ENCODE peak calls at places on chromosomes 2 and 18, in eight cellular contexts. One of them, this sample, is unnamed.

GRCh38 chr2:220175967-220176366 is 548.5 kb downstream of the SLC4A3 start:
- DNase-seq in stimulated activated effector memory CD8-positive, alpha-beta T cell treated with anti-CD3 and anti-CD28 coated beads, Interleukin-12 subunit alpha, Interleukin-12 subunit beta, amount 100 ng/mL, for 72 hours: no peak
- DNase-seq in NCI-H2081 treated with DMSO at 0.1 percent for 48 hours: no peak
- DNase-seq in HS-5: no peak
- DNase-seq in activated T-helper 1 cell treated with anti-CD3 and anti-CD28 coated beads, Interleukin-2, amount 50 U/mL, for 16 hours: no peak
- DNase-seq in iris pigment epithelial cell: no peak
- DNase-seq in lung: no peak
- DNase-seq in GM18507: no peak
- DNase-seq in this sample: no peak

GRCh38 chr2:181742908-181743722 is 62.8 kb upstream of the NEUROD1 start:
- DNase-seq in NCI-H2081 treated with DMSO at 0.1 percent for 48 hours: no peak
- DNase-seq in GM18507: no peak
- DNase-seq in HS-5: peak
- DNase-seq in iris pigment epithelial cell: peak
- DNase-seq in lung: no peak
- DNase-seq in stimulated activated effector memory CD8-positive, alpha-beta T cell treated with anti-CD3 and anti-CD28 coated beads, Interleukin-12 subunit alpha, Interleukin-12 subunit beta, amount 100 ng/mL, for 72 hours: no peak
- DNase-seq in activated T-helper 1 cell treated with anti-CD3 and anti-CD28 coated beads, Interleukin-2, amount 50 U/mL, for 16 hours: no peak
- DNase-seq in this sample: no peak

GRCh38 chr2:37020887-37021796 is 54.8 kb upstream of the STRN start:
- DNase-seq in HS-5: no peak
- DNase-seq in stimulated activated effector memory CD8-positive, alpha-beta T cell treated with anti-CD3 and anti-CD28 coated beads, Interleukin-12 subunit alpha, Interleukin-12 subunit beta, amount 100 ng/mL, for 72 hours: no peak
- DNase-seq in iris pigment epithelial cell: peak
- DNase-seq in GM18507: no peak
- DNase-seq in NCI-H2081 treated with DMSO at 0.1 percent for 48 hours: no peak
- DNase-seq in activated T-helper 1 cell treated with anti-CD3 and anti-CD28 coated beads, Interleukin-2, amount 50 U/mL, for 16 hours: no peak
- DNase-seq in lung: no peak
- DNase-seq in this sample: no peak

GRCh38 chr2:45678791-45679348 is 27.4 kb downstream of the PRKCE start:
- DNase-seq in NCI-H2081 treated with DMSO at 0.1 percent for 48 hours: no peak
- DNase-seq in activated T-helper 1 cell treated with anti-CD3 and anti-CD28 coated beads, Interleukin-2, amount 50 U/mL, for 16 hours: no peak
- DNase-seq in GM18507: no peak
- DNase-seq in HS-5: no peak
- DNase-seq in lung: no peak
- DNase-seq in iris pigment epithelial cell: no peak
- DNase-seq in stimulated activated effector memory CD8-positive, alpha-beta T cell treated with anti-CD3 and anti-CD28 coated beads, Interleukin-12 subunit alpha, Interleukin-12 subunit beta, amount 100 ng/mL, for 72 hours: no peak
- DNase-seq in this sample: no peak

GRCh38 chr2:58562281-58562680 is 321.2 kb upstream of the FANCL start:
- DNase-seq in GM18507: no peak
- DNase-seq in NCI-H2081 treated with DMSO at 0.1 percent for 48 hours: no peak
- DNase-seq in HS-5: no peak
- DNase-seq in iris pigment epithelial cell: no peak
- DNase-seq in lung: no peak
- DNase-seq in activated T-helper 1 cell treated with anti-CD3 and anti-CD28 coated beads, Interleukin-2, amount 50 U/mL, for 16 hours: no peak
- DNase-seq in stimulated activated effector memory CD8-positive, alpha-beta T cell treated with anti-CD3 and anti-CD28 coated beads, Interleukin-12 subunit alpha, Interleukin-12 subunit beta, amount 100 ng/mL, for 72 hours: no peak
- DNase-seq in this sample: no peak

GRCh38 chr2:191539068-191539467 is 138.9 kb upstream of the NABP1 start:
- DNase-seq in GM18507: no peak
- DNase-seq in activated T-helper 1 cell treated with anti-CD3 and anti-CD28 coated beads, Interleukin-2, amount 50 U/mL, for 16 hours: no peak
- DNase-seq in iris pigment epithelial cell: peak
- DNase-seq in stimulated activated effector memory CD8-positive, alpha-beta T cell treated with anti-CD3 and anti-CD28 coated beads, Interleukin-12 subunit alpha, Interleukin-12 subunit beta, amount 100 ng/mL, for 72 hours: no peak
- DNase-seq in HS-5: peak
- DNase-seq in lung: no peak
- DNase-seq in NCI-H2081 treated with DMSO at 0.1 percent for 48 hours: no peak
- DNase-seq in this sample: no peak

GRCh38 chr2:47512581-47513083 is 109.7 kb downstream of the MSH2 start:
- DNase-seq in iris pigment epithelial cell: peak
- DNase-seq in stimulated activated effector memory CD8-positive, alpha-beta T cell treated with anti-CD3 and anti-CD28 coated beads, Interleukin-12 subunit alpha, Interleukin-12 subunit beta, amount 100 ng/mL, for 72 hours: no peak
- DNase-seq in activated T-helper 1 cell treated with anti-CD3 and anti-CD28 coated beads, Interleukin-2, amount 50 U/mL, for 16 hours: no peak
- DNase-seq in GM18507: no peak
- DNase-seq in lung: no peak
- DNase-seq in NCI-H2081 treated with DMSO at 0.1 percent for 48 hours: no peak
- DNase-seq in HS-5: no peak
- DNase-seq in this sample: no peak

GRCh38 chr2:173572848-173573247 is 218.2 kb downstream of the CDCA7 start:
- DNase-seq in lung: no peak
- DNase-seq in activated T-helper 1 cell treated with anti-CD3 and anti-CD28 coated beads, Interleukin-2, amount 50 U/mL, for 16 hours: no peak
- DNase-seq in HS-5: no peak
- DNase-seq in GM18507: no peak
- DNase-seq in stimulated activated effector memory CD8-positive, alpha-beta T cell treated with anti-CD3 and anti-CD28 coated beads, Interleukin-12 subunit alpha, Interleukin-12 subunit beta, amount 100 ng/mL, for 72 hours: no peak
- DNase-seq in iris pigment epithelial cell: no peak
- DNase-seq in NCI-H2081 treated with DMSO at 0.1 percent for 48 hours: no peak
- DNase-seq in this sample: no peak

GRCh38 chr18:27996792-27997191 is 180.1 kb downstream of the CDH2 start:
- DNase-seq in iris pigment epithelial cell: peak
- DNase-seq in HS-5: no peak
- DNase-seq in GM18507: no peak
- DNase-seq in stimulated activated effector memory CD8-positive, alpha-beta T cell treated with anti-CD3 and anti-CD28 coated beads, Interleukin-12 subunit alpha, Interleukin-12 subunit beta, amount 100 ng/mL, for 72 hours: no peak
- DNase-seq in NCI-H2081 treated with DMSO at 0.1 percent for 48 hours: no peak
- DNase-seq in lung: no peak
- DNase-seq in activated T-helper 1 cell treated with anti-CD3 and anti-CD28 coated beads, Interleukin-2, amount 50 U/mL, for 16 hours: no peak
- DNase-seq in this sample: no peak

GRCh38 chr2:54054271-54054670 is 61.1 kb upstream of the ACYP2 start:
- DNase-seq in HS-5: no peak
- DNase-seq in iris pigment epithelial cell: no peak
- DNase-seq in stimulated activated effector memory CD8-positive, alpha-beta T cell treated with anti-CD3 and anti-CD28 coated beads, Interleukin-12 subunit alpha, Interleukin-12 subunit beta, amount 100 ng/mL, for 72 hours: no peak
- DNase-seq in GM18507: no peak
- DNase-seq in NCI-H2081 treated with DMSO at 0.1 percent for 48 hours: no peak
- DNase-seq in activated T-helper 1 cell treated with anti-CD3 and anti-CD28 coated beads, Interleukin-2, amount 50 U/mL, for 16 hours: no peak
- DNase-seq in lung: no peak
- DNase-seq in this sample: no peak

GRCh38 chr2:120861576-120862191 is 126.0 kb downstream of the GLI2 start:
- DNase-seq in lung: no peak
- DNase-seq in NCI-H2081 treated with DMSO at 0.1 percent for 48 hours: no peak
- DNase-seq in activated T-helper 1 cell treated with anti-CD3 and anti-CD28 coated beads, Interleukin-2, amount 50 U/mL, for 16 hours: no peak
- DNase-seq in GM18507: no peak
- DNase-seq in stimulated activated effector memory CD8-positive, alpha-beta T cell treated with anti-CD3 and anti-CD28 coated beads, Interleukin-12 subunit alpha, Interleukin-12 subunit beta, amount 100 ng/mL, for 72 hours: no peak
- DNase-seq in iris pigment epithelial cell: peak
- DNase-seq in HS-5: no peak
- DNase-seq in this sample: no peak